ENCODE peak calls at places on chromosome 16, in six cellular contexts. C is lower leg skin, L is fibroblast of the aortic adventitia, I is A549, S is nucleus accumbens, Y is amniotic stem cell. W is an unnamed sample.

GRCh38 chr16:58885528-58886170 is 151.5 kb upstream of the GOT2 start:
- DNase-seq in C (no peak), L (no peak), I (no peak), S (no peak), Y (no peak), W (no peak)

GRCh38 chr16:48393843-48394703 is 8.9 kb upstream of the SIAH1 start:
- DNase-seq in C (peak; percentile 87), L (peak; percentile 78), I (no peak), S (peak; percentile 66), Y (no peak), W (peak; percentile 86)

GRCh38 chr16:19384656-19385055 is 33.0 kb upstream of the TMC5 start:
- DNase-seq in C (no peak), L (no peak), I (no peak), S (no peak), Y (no peak), W (no peak)

GRCh38 chr16:53768593-53768992 is 64.6 kb downstream of the FTO start:
- DNase-seq in C (no peak), L (peak; percentile 81), I (peak; percentile 39), S (no peak), Y (peak; percentile 61), W (no peak)

GRCh38 chr16:83045790-83046189 is 419.0 kb downstream of the CDH13 start:
- DNase-seq in C (no peak), L (no peak), I (no peak), S (no peak), Y (no peak), W (no peak)

GRCh38 chr16:86611517-86611840 is 33.1 kb downstream of the FOXL1 start:
- DNase-seq in C (peak; percentile 74), L (peak; percentile 67), I (no peak), S (no peak), Y (no peak), W (no peak)

GRCh38 chr16:29983420-29984136 is 9.9 kb downstream of the TAOK2 start:
- DNase-seq in C (no peak), L (peak; percentile 75), I (no peak), S (no peak), Y (no peak), W (no peak)

GRCh38 chr16:25729188-25729587 is 37.4 kb downstream of the HS3ST4 start:
- DNase-seq in C (no peak), L (no peak), I (no peak), S (no peak), Y (no peak), W (no peak)

GRCh38 chr16:77171750-77172635 is 19.0 kb upstream of the MON1B start:
- DNase-seq in C (no peak), L (peak; percentile 76), I (peak; percentile 65), S (no peak), Y (peak; percentile 11), W (peak; percentile 20)

GRCh38 chr16:75282811-75283281 is 31.4 kb upstream of the BCAR1 start:
- DNase-seq in C (no peak), L (no peak), I (no peak), S (no peak), Y (no peak), W (no peak)

GRCh38 chr16:1218930-1219611 is 6.0 kb downstream of the TPSG1 start:
- DNase-seq in C (no peak), L (no peak), I (no peak), S (no peak), Y (no peak), W (no peak)

GRCh38 chr16:46717692-46718091 is 28.2 kb downstream of the ORC6 start:
- DNase-seq in C (peak; percentile 77), L (no peak), I (no peak), S (no peak), Y (no peak), W (no peak)

GRCh38 chr16:88287219-88287618 is 95.5 kb upstream of the ZNF469 start:
- DNase-seq in C (no peak), L (peak; percentile 16), I (no peak), S (no peak), Y (no peak), W (no peak)

GRCh38 chr16:59698341-59698979 is 964.3 kb upstream of the GOT2 start:
- DNase-seq in C (no peak), L (no peak), I (no peak), S (no peak), Y (no peak), W (no peak)

GRCh38 chr16:759110-759910 is 1.2 kb upstream of the MSLN start:
- DNase-seq in C (no peak), L (no peak), I (no peak), S (no peak), Y (no peak), W (no peak)

GRCh38 chr16:50202926-50203624 is 50.0 kb downstream of the TENT4B start:
- DNase-seq in C (no peak), L (peak; percentile 95), I (peak; percentile 76), S (no peak), Y (peak; percentile 47), W (no peak)

GRCh38 chr16:90023078-90023447 is 3.8 kb upstream of the DBNDD1 start:
- DNase-seq in C (no peak), L (no peak), I (no peak), S (no peak), Y (no peak), W (no peak)

GRCh38 chr16:75621170-75621477 is 2.0 kb downstream of the ADAT1 start:
- DNase-seq in C (no peak), L (peak; percentile 64), I (peak; percentile 49), S (no peak), Y (peak; percentile 9), W (no peak)

GRCh38 chr16:6573577-6573976 is 759.1 kb upstream of the RBFOX1 start:
- DNase-seq in C (no peak), L (no peak), I (no peak), S (no peak), Y (no peak), W (peak; percentile 84)

GRCh38 chr16:88346680-88347505 is 35.9 kb upstream of the ZNF469 start:
- DNase-seq in C (no peak), L (no peak), I (no peak), S (no peak), Y (no peak), W (no peak)

W was measured in head of caudate nucleus.